ENCODE peak calls at places on chromosome 16, in ten cellular contexts. T is colonic mucosa; W is foreskin fibroblast; Z is glutamatergic neuron; B is ovary; S is CD4-positive, alpha-beta T cell; Q is GM10248; N is GM23338; Y is endodermal cell; D is AG10803. P is an unnamed sample.

GRCh38 chr16:48136547-48137360 is 19.0 kb downstream of the ABCC12 start:
- DNase-seq in T (no peak), W (no peak), Z (no peak), B (no peak), S (no peak), Q (no peak), N (no peak), Y (no peak), D (peak), P (no peak)

GRCh38 chr16:9225527-9226316 is 134.3 kb downstream of the HAPSTR1 start:
- DNase-seq in T (no peak), W (no peak), Z (peak), B (no peak), S (no peak), Q (peak), N (peak), Y (peak), D (peak), P (no peak)

GRCh38 chr16:48318630-48319029 is 66.6 kb downstream of the SIAH1 start:
- DNase-seq in T (no peak), W (peak), Z (no peak), B (no peak), S (peak), Q (no peak), N (peak), Y (peak), D (peak), P (no peak)

GRCh38 chr16:57422026-57422944 is 17.7 kb downstream of the CCL17 start:
- DNase-seq in T (peak), W (peak), Z (peak), B (peak), S (no peak), Q (no peak), N (peak), Y (peak), D (peak), P (peak)

GRCh38 chr16:86531193-86531550 is 20.8 kb downstream of the FOXF1 start:
- DNase-seq in T (peak), W (peak), Z (no peak), B (peak), S (no peak), Q (no peak), N (no peak), Y (peak), D (no peak), P (no peak)

GRCh38 chr16:87471278-87472141 is 21.3 kb downstream of the ZCCHC14 start:
- DNase-seq in T (peak), W (peak), Z (no peak), B (no peak), S (no peak), Q (no peak), N (no peak), Y (no peak), D (peak), P (no peak)

GRCh38 chr16:86662195-86662594 is 83.8 kb downstream of the FOXL1 start:
- DNase-seq in T (no peak), W (peak), Z (no peak), B (no peak), S (no peak), Q (no peak), N (no peak), Y (no peak), D (peak), P (no peak)

GRCh38 chr16:14473488-14473887 is 156.6 kb downstream of the PARN start:
- DNase-seq in T (no peak), W (no peak), Z (no peak), B (no peak), S (no peak), Q (no peak), N (no peak), Y (no peak), D (no peak), P (no peak)

GRCh38 chr16:88570691-88571092 is 489 bp downstream of the ZC3H18 start:
- DNase-seq in T (peak), W (peak), Z (no peak), B (no peak), S (peak), Q (no peak), N (peak), Y (no peak), D (no peak), P (no peak)

GRCh38 chr16:20064931-20065330 is 8.8 kb downstream of the GPR139 start:
- DNase-seq in T (no peak), W (no peak), Z (no peak), B (no peak), S (no peak), Q (no peak), N (no peak), Y (no peak), D (no peak), P (no peak)

GRCh38 chr16:67013238-67013822 is 15.6 kb upstream of the CBFB start:
- DNase-seq in T (no peak), W (no peak), Z (peak), B (peak), S (no peak), Q (no peak), N (peak), Y (peak), D (no peak), P (no peak)

GRCh38 chr16:68676113-68676860 is 31.2 kb downstream of the CDH3 start:
- DNase-seq in T (no peak), W (no peak), Z (no peak), B (no peak), S (no peak), Q (no peak), N (no peak), Y (no peak), D (no peak), P (no peak)

GRCh38 chr16:1751946-1752345 is 19.4 kb downstream of the NME3 start:
- DNase-seq in T (no peak), W (no peak), Z (peak), B (no peak), S (no peak), Q (no peak), N (no peak), Y (no peak), D (no peak), P (no peak)

GRCh38 chr16:6913535-6913934 is 419.1 kb upstream of the RBFOX1 start:
- DNase-seq in T (no peak), W (no peak), Z (no peak), B (no peak), S (no peak), Q (no peak), N (no peak), Y (no peak), D (no peak), P (no peak)

GRCh38 chr16:700684-701584 is 4.7 kb downstream of the FBXL16 start:
- DNase-seq in T (no peak), W (peak), Z (no peak), B (no peak), S (peak), Q (peak), N (peak), Y (peak), D (no peak), P (no peak)

GRCh38 chr16:1002399-1003161 is 21.0 kb downstream of the SOX8 start:
- DNase-seq in T (peak), W (peak), Z (no peak), B (no peak), S (peak), Q (no peak), N (no peak), Y (peak), D (peak), P (peak)

GRCh38 chr16:52581530-52581929 is 34.6 kb upstream of the TOX3 start:
- DNase-seq in T (no peak), W (no peak), Z (no peak), B (no peak), S (no peak), Q (no peak), N (peak), Y (peak), D (no peak), P (no peak)

GRCh38 chr16:55539049-55539448 is 27.4 kb upstream of the CAPNS2 start:
- DNase-seq in T (no peak), W (peak), Z (no peak), B (no peak), S (no peak), Q (no peak), N (no peak), Y (no peak), D (peak), P (no peak)

GRCh38 chr16:19118938-19119431 is 5.2 kb downstream of the ITPRIPL2 start:
- DNase-seq in T (no peak), W (peak), Z (no peak), B (peak), S (no peak), Q (no peak), N (no peak), Y (no peak), D (peak), P (no peak)

GRCh38 chr16:4661661-4662060 is 31.7 kb upstream of the NUDT16L1 start:
- DNase-seq in T (no peak), W (no peak), Z (no peak), B (no peak), S (no peak), Q (no peak), N (no peak), Y (no peak), D (peak), P (no peak)

GRCh38 chr16:50310308-50311133 is 44.2 kb downstream of the ADCY7 start:
- DNase-seq in T (no peak), W (no peak), Z (no peak), B (no peak), S (no peak), Q (no peak), N (no peak), Y (peak), D (no peak), P (no peak)

GRCh38 chr16:57051696-57052228 is 40.6 kb upstream of the CPNE2 start:
- DNase-seq in T (no peak), W (no peak), Z (no peak), B (no peak), S (no peak), Q (peak), N (no peak), Y (no peak), D (no peak), P (no peak)

GRCh38 chr16:73186752-73187151 is 138.8 kb upstream of the ZFHX3 start:
- DNase-seq in T (no peak), W (no peak), Z (no peak), B (no peak), S (no peak), Q (no peak), N (no peak), Y (no peak), D (no peak), P (no peak)

GRCh38 chr16:73183678-73184092 is 135.8 kb upstream of the ZFHX3 start:
- DNase-seq in T (no peak), W (peak), Z (no peak), B (peak), S (no peak), Q (no peak), N (no peak), Y (no peak), D (peak), P (peak)

GRCh38 chr16:73189132-73189531 is 141.2 kb upstream of the ZFHX3 start:
- DNase-seq in T (no peak), W (no peak), Z (no peak), B (no peak), S (no peak), Q (no peak), N (no peak), Y (no peak), D (no peak), P (no peak)

GRCh38 chr16:73185737-73186136 is 137.8 kb upstream of the ZFHX3 start:
- DNase-seq in T (no peak), W (no peak), Z (no peak), B (no peak), S (no peak), Q (no peak), N (no peak), Y (no peak), D (no peak), P (no peak)

GRCh38 chr16:73187163-73187562 is 139.2 kb upstream of the ZFHX3 start:
- DNase-seq in T (no peak), W (no peak), Z (no peak), B (no peak), S (no peak), Q (no peak), N (no peak), Y (no peak), D (no peak), P (no peak)
- TF ChIP-seq CTCF in T (no peak), W (no peak), Z (no peak), B (no peak), S (no peak), Q (no peak), N (no peak), Y (no peak), D (no peak), P (no peak)

GRCh38 chr16:22813946-22814325 is at the start of gene HS3ST2:
- DNase-seq in T (peak), W (peak), Z (peak), B (no peak), S (no peak), Q (no peak), N (peak), Y (peak), D (peak), P (no peak)
- TF ChIP-seq CTCF in T (no peak), W (peak), Z (no peak), B (no peak), S (no peak), Q (no peak), N (peak), Y (peak), D (no peak), P (peak)

GRCh38 chr16:58433569-58433951 is 41.3 kb downstream of the GINS3 start:
- DNase-seq in T (no peak), W (no peak), Z (no peak), B (no peak), S (no peak), Q (no peak), N (no peak), Y (no peak), D (no peak), P (no peak)

GRCh38 chr16:58440094-58440493 is 47.8 kb downstream of the GINS3 start:
- DNase-seq in T (no peak), W (no peak), Z (no peak), B (no peak), S (no peak), Q (no peak), N (no peak), Y (no peak), D (no peak), P (no peak)

GRCh38 chr16:58430718-58431117 is 38.4 kb downstream of the GINS3 start:
- DNase-seq in T (no peak), W (no peak), Z (no peak), B (no peak), S (no peak), Q (no peak), N (no peak), Y (no peak), D (no peak), P (no peak)

DNA sequence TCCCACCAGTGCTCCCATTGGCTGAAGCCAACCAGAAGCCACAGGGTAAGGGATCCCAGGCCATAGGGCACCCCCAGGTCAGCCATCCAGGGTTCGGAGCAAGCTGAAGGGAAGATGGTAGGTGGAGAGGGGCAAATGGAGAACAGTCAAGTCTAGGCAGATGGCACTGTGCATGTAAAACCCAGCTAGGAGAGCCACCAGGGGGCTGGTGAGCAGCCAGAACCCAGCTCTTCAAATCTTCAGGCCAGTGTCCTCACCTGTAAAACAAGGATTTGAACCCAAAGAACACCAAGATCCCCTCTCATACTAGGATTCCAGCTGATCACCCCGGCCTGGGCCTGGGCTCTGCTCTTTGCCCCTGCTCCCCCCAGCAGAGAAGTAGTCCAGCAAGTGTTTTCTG is 43.5 kb downstream of the GINS3 start:
- DNase-seq in T (no peak), W (no peak), Z (no peak), B (no peak), S (no peak), Q (no peak), N (no peak), Y (peak), D (no peak), P (no peak)
- TF ChIP-seq CTCF in T (no peak), W (peak), Z (no peak), B (no peak), S (no peak), Q (no peak), N (peak), Y (peak), D (no peak), P (no peak)

GRCh38 chr16:79598341-79599181 is 2.0 kb downstream of the MAF start:
- DNase-seq in T (peak), W (peak), Z (peak), B (peak), S (peak), Q (no peak), N (peak), Y (peak), D (peak), P (no peak)
- TF ChIP-seq CTCF in T (no peak), W (no peak), Z (no peak), B (no peak), S (no peak), Q (no peak), N (peak), Y (peak), D (peak), P (no peak)

GRCh38 chr16:74031551-74031950 is 265.1 kb upstream of the PSMD7 start:
- DNase-seq in T (no peak), W (no peak), Z (no peak), B (no peak), S (no peak), Q (no peak), N (no peak), Y (no peak), D (no peak), P (no peak)

GRCh38 chr16:74030000-74030399 is 266.6 kb upstream of the PSMD7 start:
- DNase-seq in T (peak), W (no peak), Z (no peak), B (no peak), S (no peak), Q (no peak), N (no peak), Y (no peak), D (no peak), P (no peak)

GRCh38 chr16:74035816-74036215 is 260.8 kb upstream of the PSMD7 start:
- DNase-seq in T (no peak), W (peak), Z (no peak), B (no peak), S (no peak), Q (peak), N (peak), Y (peak), D (peak), P (peak)

GRCh38 chr16:74029122-74029805 is 267.4 kb upstream of the PSMD7 start:
- DNase-seq in T (peak), W (no peak), Z (no peak), B (no peak), S (no peak), Q (no peak), N (peak), Y (no peak), D (no peak), P (no peak)

DNA sequence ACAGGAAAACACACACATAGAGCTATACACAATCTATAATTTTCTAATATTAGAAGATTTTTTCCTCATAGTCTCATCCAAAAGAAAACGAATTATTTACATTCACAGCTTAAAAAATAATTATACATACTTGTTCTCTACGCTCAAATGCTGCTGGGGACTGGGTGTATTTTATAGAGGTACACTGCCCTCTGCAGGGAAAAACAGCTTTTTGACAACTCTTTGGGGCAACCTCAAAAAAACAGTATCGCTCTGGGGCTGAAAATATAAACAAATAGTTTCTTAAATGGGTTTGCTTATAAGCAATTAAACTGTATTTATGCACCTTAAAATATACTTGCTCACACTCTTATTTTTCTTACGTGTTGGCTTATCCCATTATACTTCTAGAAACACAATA is 261.8 kb upstream of the PSMD7 start:
- DNase-seq in T (peak), W (peak), Z (no peak), B (no peak), S (no peak), Q (peak), N (peak), Y (no peak), D (peak), P (peak)
- TF ChIP-seq CTCF in T (peak), W (peak), Z (peak), B (no peak), S (no peak), Q (peak), N (peak), Y (peak), D (peak), P (peak)

DNA sequence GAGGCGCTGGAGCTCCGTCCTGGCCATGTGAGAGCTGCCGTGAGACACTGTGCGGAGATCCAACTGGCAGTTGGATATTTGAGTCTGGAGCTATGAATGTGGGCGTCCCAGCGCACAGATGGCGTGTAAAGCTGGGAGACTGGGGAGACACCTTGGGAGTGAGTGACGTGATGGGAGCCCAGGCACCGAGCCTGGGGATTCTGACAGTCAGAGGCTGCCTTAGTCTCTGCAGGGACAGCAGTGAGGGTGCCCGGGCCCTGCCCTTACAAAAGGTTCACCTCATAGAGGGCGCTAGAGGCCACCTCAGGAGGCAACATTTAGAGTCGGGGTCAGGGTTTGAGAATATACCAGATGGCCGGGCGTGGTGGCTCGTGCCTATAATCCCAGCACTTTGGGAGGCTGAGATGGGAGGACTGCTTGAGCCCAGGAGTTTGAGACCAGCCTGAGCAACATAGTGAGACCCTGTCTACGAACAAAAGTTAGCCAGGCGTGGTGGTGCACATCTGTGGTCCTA is 194.1 kb upstream of the GSE1 start:
- DNase-seq in T (no peak), W (no peak), Z (peak), B (no peak), S (no peak), Q (no peak), N (no peak), Y (no peak), D (no peak), P (no peak)
- TF ChIP-seq CTCF in T (no peak), W (no peak), Z (peak), B (no peak), S (no peak), Q (no peak), N (peak), Y (peak), D (no peak), P (no peak)

DNA sequence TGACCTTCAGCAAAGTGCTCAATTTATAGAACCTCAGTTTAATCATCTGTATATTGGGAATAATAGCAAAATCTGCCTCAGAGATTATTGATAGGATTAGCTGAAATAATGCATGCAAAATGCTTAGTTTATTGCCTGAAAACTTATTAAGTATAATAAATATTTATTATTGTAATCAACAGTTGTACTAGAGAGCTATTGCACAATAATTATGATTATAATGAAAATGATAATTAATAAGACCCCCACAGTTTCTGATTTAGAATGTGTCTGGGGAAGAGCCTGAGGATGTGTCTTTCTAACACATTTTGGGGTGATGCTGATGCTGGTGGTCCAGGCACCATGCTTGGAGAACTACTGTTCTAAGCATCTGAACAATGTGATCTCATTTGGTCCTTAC is 419.6 kb downstream of the NPIPA7 start:
- DNase-seq in T (no peak), W (no peak), Z (no peak), B (no peak), S (no peak), Q (no peak), N (no peak), Y (no peak), D (no peak), P (no peak)
- TF ChIP-seq CTCF in T (no peak), W (no peak), Z (no peak), B (no peak), S (no peak), Q (no peak), N (no peak), Y (no peak), D (no peak), P (no peak)

GRCh38 chr16:60180609-60181008 is 1446.5 kb upstream of the GOT2 start:
- DNase-seq in T (no peak), W (no peak), Z (no peak), B (no peak), S (no peak), Q (no peak), N (no peak), Y (no peak), D (no peak), P (no peak)
- TF ChIP-seq CTCF in T (no peak), W (no peak), Z (no peak), B (no peak), S (no peak), Q (no peak), N (no peak), Y (no peak), D (no peak), P (no peak)